ENCODE peak calls at places on chromosomes 4 and X, in six cellular contexts. D is endothelial cell of umbilical vein, W is fibroblast of lung, C is K562, Q is psoas muscle, O is endodermal cell. B is an unnamed sample. For H3K4me1, the result is how much of the 10 kb centered on the place peaks cover.

GRCh38 chr4:20026456-20026855 is 225.2 kb upstream of the SLIT2 start:
- DNase-seq in W (peak), Q (no peak), D (no peak), O (no peak), C (no peak), B (no peak)

GRCh38 chr4:26912069-26912468 is 51.4 kb downstream of the STIM2 start:
- DNase-seq in Q (no peak), W (no peak), D (no peak), C (no peak), O (no peak), B (no peak)

GRCh38 chrX:53362439-53362838 is 60.0 kb downstream of the SMC1A start:
- DNase-seq in C (no peak), Q (no peak), O (no peak), W (no peak), D (no peak), B (no peak)

GRCh38 chrX:129980043-129980442 is 2.4 kb upstream of the BCORL1 start:
- DNase-seq in Q (peak), W (no peak), O (peak), D (no peak), C (no peak), B (peak)

GRCh38 chrX:3717742-3718420 is 4.4 kb upstream of the PRKX start:
- DNase-seq in D (no peak), Q (no peak), W (peak), O (no peak), C (no peak), B (no peak)

GRCh38 chr4:94253036-94253435 is 45.4 kb downstream of the SMARCAD1 start:
- DNase-seq in W (peak), Q (no peak), C (peak), O (no peak), D (no peak), B (no peak)

GRCh38 chr4:40525811-40526598 is 103.7 kb downstream of the RBM47 start:
- DNase-seq in O (peak), D (no peak), C (peak), Q (no peak), W (peak), B (no peak)

GRCh38 chr4:157983300-157983699 is 189.5 kb downstream of the GASK1B start:
- DNase-seq in D (peak), C (no peak), W (no peak), O (no peak), Q (no peak), B (no peak)

GRCh38 chr4:177047070-177047850 is 254.5 kb upstream of the VEGFC start:
- DNase-seq in O (peak), D (peak), Q (peak), W (peak), C (peak), B (peak)

GRCh38 chr4:93771640-93772411 is 56.7 kb upstream of the ATOH1 start:
- DNase-seq in D (no peak), W (no peak), O (no peak), C (no peak), Q (no peak), B (no peak)

GRCh38 chr4:143381171-143382118 is 44.8 kb downstream of the GAB1 start:
- DNase-seq in C (no peak), Q (peak), W (peak), O (no peak), D (peak), B (peak)

GRCh38 chrX:2829066-2829430 is 318 bp downstream of the GYG2 start:
- DNase-seq in O (peak), Q (no peak), W (no peak), D (no peak), C (peak), B (peak)

GRCh38 chr4:145098675-145099037 is 545 bp downstream of the ABCE1 start:
- DNase-seq in O (no peak), W (peak), Q (no peak), D (peak), C (no peak), B (peak)

GRCh38 chrX:44898411-44899221 is 25.6 kb downstream of the KDM6A start:
- DNase-seq in Q (no peak), C (no peak), O (peak), D (no peak), W (peak), B (no peak)

GRCh38 chr4:170259631-170260153 is 169.9 kb upstream of the AADAT start:
- DNase-seq in W (peak), O (peak), Q (no peak), D (peak), C (peak), B (peak)
- TF ChIP-seq CTCF in W (peak), O (peak), Q (peak), D (peak), C (peak), B (peak)

DNA sequence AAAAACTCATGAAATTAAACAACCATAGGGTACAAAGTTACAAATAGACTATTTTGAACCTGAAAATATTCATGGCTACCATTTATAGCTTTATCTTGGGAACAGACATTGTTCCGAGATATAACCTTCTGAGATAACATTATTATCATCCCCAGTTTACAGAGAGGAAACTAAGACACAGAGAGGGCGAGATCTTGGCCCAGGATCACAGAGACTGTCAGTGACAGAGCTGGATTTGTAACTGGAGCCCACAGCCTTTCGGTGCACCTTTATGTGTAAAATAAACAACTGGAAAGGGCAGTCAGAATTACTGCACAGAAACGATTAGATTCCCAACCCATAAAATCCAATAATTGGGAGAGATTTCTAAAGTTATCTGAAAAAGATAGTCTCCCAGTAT is 28.4 kb downstream of the KLF3 start:
- DNase-seq in W (no peak), D (no peak), O (no peak), C (no peak), Q (no peak), B (no peak)
- H3K4me1 ChIP-seq in W (under half), D (under half), O (under half), C (under half), Q (under half), B (under half)

DNA sequence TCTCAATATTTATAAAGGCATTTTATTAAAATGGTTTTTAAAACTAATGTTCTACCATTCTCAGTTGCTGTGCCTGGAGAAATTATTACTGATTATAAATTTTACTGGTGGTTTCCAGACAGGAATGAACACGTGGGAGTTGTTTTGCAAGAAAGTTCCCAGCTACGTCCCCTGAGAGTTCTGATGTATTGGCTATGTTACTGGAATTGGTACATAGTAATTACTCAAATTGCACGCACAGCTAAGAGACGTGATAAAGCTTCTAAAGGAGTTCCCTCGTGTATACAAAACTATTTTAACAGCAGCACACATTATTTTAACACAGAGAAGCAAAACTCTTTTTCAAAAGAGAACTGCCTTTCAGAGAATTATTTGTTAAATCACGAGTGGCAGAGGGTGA is 292.2 kb downstream of the NLGN4X start:
- DNase-seq in Q (no peak), O (no peak), D (no peak), W (peak), C (no peak), B (peak)
- TF ChIP-seq CTCF in Q (no peak), O (no peak), D (no peak), W (no peak), C (no peak), B (no peak)

DNA sequence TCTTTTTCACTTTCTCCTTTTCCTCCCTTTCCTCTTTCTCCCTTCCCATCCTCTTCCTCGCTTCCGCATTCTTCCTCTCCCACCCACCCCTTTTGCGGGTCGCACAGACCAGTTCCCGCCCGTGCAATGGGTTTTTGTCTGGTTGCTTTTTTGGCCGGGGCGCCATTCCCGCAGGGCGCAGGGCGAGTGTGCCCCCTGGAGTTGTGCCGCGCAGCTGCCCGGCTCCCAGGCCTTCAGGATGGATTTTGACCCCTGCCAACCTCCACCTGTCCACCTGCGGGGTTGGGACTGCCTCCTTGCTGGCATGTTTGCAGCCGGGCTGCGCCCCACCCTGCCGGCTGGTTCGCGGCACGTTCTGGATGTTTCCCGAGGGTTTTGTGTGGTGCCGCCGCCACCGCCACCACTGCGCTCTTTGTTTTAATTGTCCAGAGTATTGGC is 578 bp upstream of the SEL1L3 start:
- DNase-seq in Q (no peak), D (no peak), W (no peak), C (no peak), O (peak), B (peak)
- H3K4me1 ChIP-seq in Q (under half), D (under half), W (under half), C (under half), O (under half), B (under half)

DNA sequence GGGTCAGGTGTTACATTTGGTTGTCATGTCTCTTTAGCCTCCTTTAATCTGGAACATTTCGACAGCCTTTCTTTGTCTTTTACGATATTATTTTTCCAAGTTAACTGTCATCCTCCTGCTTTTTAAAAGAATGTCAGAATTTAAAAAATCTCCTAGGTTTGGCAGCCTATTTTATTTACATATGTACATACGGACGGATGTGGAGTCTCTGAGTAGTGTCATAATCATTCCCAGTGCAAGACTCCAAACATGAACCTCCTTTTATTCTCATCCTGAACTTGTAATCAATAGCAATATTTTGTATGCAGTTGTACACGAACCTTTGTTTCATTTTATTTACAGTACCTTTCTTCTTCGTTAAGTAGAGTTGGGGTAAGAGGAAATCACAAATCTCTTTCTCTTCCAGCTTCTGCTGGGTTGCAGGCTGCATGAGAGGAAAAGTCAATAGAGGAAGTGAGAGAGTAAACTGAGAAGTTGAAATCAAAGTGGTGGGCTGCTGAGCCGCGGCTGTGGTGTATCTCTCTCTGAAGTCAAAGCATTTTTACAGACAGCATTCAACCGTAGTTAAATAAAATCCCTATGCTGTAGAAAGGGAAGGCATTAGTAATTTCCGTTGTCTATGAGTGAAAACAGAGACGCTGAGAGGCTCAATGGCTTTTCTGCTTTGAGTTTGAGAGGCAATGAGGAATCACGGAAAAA is 53.9 kb upstream of the RPS6KA3 start:
- DNase-seq in C (no peak), O (no peak), W (no peak), D (no peak), Q (no peak), B (no peak)
- TF ChIP-seq CTCF in C (no peak), O (no peak), W (no peak), D (no peak), Q (no peak), B (no peak)

GRCh38 chr4:8441499-8442091 is 1.0 kb downstream of the TRMT44 start:
- DNase-seq in O (no peak), Q (no peak), C (peak), W (no peak), D (no peak), B (no peak)

GRCh38 chr4:8443801-8444200 is 3.2 kb downstream of the TRMT44 start:
- DNase-seq in O (no peak), D (no peak), W (no peak), Q (no peak), C (no peak), B (no peak)

GRCh38 chr4:8440491-8441311 is at the start of the genes ACOX3 and TRMT44:
- DNase-seq in O (peak), D (peak), C (peak), Q (peak), W (peak), B (peak)

GRCh38 chr4:8439914-8440490 is 521 bp downstream of the ACOX3 start:
- DNase-seq in O (peak), C (no peak), Q (no peak), D (no peak), W (no peak), B (no peak)

DNA sequence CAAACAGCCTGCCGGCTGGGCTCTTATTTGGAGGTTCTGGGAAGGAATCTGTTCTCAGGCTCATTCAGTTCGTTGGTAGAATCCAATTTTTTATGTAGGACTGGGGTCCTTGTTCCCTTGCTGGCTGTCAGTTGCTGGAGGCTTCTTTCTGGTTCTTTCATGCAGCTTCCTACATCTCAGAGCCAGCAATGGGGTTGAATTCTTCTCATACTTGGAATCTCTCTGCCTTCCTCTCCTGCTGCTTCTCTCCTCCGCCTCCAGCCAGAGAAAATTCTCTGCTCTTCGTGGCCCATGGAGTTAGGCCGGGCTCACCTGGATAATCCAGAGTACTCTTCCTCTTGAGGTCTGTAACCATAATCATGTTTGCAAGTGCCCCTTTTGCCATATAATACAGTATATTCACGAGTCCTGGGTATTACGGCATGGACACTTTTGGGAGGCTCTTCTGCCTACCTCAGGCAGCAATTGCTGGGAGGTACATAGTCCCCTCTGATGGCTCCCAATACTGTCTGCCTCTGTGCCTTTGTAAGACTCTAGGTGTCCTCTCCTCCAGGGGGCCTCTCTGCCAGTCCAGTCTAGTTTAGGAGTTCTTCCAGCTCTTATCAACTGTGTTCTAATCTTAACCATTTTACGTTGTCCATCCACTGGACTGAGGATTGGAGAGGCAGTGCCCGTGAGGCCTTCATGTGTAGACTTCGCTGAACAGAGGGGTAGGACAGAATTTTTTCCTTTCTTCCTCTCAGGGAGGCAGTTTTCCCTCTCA is 2.2 kb downstream of the TRMT44 start:
- DNase-seq in W (no peak), O (no peak), C (no peak), Q (no peak), D (no peak), B (no peak)
- H3K4me1 ChIP-seq in W (under half), O (under half), C (under half), Q (under half), D (under half), B (under half)

DNA sequence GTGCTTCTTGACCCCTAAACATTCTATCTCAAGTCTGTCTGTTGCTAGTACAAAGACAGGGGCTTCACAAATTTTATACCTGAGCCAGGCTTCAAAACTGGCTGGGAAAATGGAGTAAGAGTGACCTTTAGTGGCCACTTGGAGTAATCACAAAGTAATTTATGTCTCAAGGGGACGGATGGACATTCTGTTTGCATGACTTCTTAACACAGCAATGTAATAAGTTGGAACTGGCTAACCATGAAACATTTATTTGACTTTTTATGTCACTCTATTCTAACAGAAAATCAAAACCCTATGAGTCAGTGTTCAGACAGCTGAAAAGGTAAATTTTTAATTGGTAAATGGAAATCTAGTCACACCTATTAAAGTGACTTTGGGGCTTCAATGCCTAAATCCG is 600.6 kb downstream of the ANKRD50 start:
- DNase-seq in W (peak), Q (no peak), C (no peak), O (peak), D (peak), B (no peak)
- TF ChIP-seq CTCF in W (peak), Q (peak), C (no peak), O (peak), D (peak), B (no peak)

GRCh38 chrX:1466971-1467561 is 14.4 kb upstream of the ASMTL start:
- DNase-seq in Q (no peak), O (peak), C (no peak), W (no peak), D (no peak), B (no peak)
- H3K4me1 ChIP-seq in Q (under half), O (under half), C (under half), W (under half), D (under half), B (under half)

DNA sequence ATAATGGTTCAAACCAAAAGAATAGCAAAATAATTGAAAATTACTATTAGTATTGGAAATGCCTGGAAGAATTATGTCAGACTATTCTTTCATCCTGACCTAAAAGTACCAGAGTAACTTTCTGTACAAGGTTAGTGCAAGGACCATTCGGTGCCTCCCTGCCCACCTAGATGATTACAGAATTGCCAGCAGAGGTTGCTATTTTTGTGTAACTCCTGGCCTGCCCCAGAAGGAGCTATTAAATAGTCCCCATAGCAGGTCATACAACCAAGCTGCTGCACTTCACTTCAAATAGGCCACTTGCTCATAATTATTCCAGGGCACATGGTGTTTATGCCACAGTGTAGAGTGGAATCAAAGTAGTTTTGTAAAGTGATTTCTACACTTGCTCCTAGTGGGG is 831.1 kb upstream of the PABPC4L start:
- DNase-seq in O (no peak), C (no peak), Q (no peak), W (no peak), D (no peak), B (no peak)
- TF ChIP-seq CTCF in O (peak), C (no peak), Q (no peak), W (no peak), D (no peak), B (no peak)